ENCODE peak calls at places on chromosome X, in eight cellular contexts. One of them, this sample, is unnamed.

GRCh38 chrX:9324676-9325075 is 140.2 kb upstream of the TBL1X start:
- DNase-seq in body of pancreas: no peak
- DNase-seq in uterus: no peak
- DNase-seq in glutamatergic neuron: no peak
- DNase-seq in lower leg skin: no peak
- DNase-seq in H9: no peak
- DNase-seq in GM10248: no peak
- DNase-seq in fibroblast of the aortic adventitia: no peak
- DNase-seq in this sample: no peak

GRCh38 chrX:120213438-120214265 is 37.0 kb upstream of the ZBTB33 start:
- DNase-seq in glutamatergic neuron: peak; percentile 59
- DNase-seq in uterus: peak; percentile 48
- DNase-seq in H9: peak; percentile 69
- DNase-seq in GM10248: peak; percentile 57
- DNase-seq in fibroblast of the aortic adventitia: peak; percentile 64
- DNase-seq in lower leg skin: no peak
- DNase-seq in body of pancreas: peak; percentile 58
- DNase-seq in this sample: peak; percentile 62

GRCh38 chrX:20217279-20217678 is 49.4 kb downstream of the RPS6KA3 start:
- DNase-seq in lower leg skin: no peak
- DNase-seq in GM10248: no peak
- DNase-seq in uterus: no peak
- DNase-seq in glutamatergic neuron: no peak
- DNase-seq in body of pancreas: no peak
- DNase-seq in H9: no peak
- DNase-seq in fibroblast of the aortic adventitia: peak; percentile 80
- DNase-seq in this sample: no peak

GRCh38 chrX:85627363-85627762 is 247.9 kb upstream of the POF1B start:
- DNase-seq in fibroblast of the aortic adventitia: peak; percentile 2
- DNase-seq in H9: no peak
- DNase-seq in glutamatergic neuron: no peak
- DNase-seq in GM10248: no peak
- DNase-seq in lower leg skin: no peak
- DNase-seq in body of pancreas: no peak
- DNase-seq in uterus: no peak
- DNase-seq in this sample: no peak

GRCh38 chrX:112877771-112878173 is 37.1 kb upstream of the AMOT start:
- DNase-seq in GM10248: no peak
- DNase-seq in uterus: no peak
- DNase-seq in glutamatergic neuron: no peak
- DNase-seq in H9: no peak
- DNase-seq in fibroblast of the aortic adventitia: no peak
- DNase-seq in body of pancreas: no peak
- DNase-seq in lower leg skin: no peak
- DNase-seq in this sample: no peak

GRCh38 chrX:153878969-153879653 is 6.9 kb downstream of the L1CAM start:
- DNase-seq in glutamatergic neuron: peak; percentile 73
- DNase-seq in body of pancreas: no peak
- DNase-seq in lower leg skin: no peak
- DNase-seq in H9: peak; percentile 61
- DNase-seq in fibroblast of the aortic adventitia: no peak
- DNase-seq in uterus: no peak
- DNase-seq in GM10248: peak; percentile 52
- DNase-seq in this sample: no peak

GRCh38 chrX:155056471-155056870 is 14.5 kb downstream of the CMC4 start:
- DNase-seq in GM10248: no peak
- DNase-seq in glutamatergic neuron: no peak
- DNase-seq in lower leg skin: no peak
- DNase-seq in body of pancreas: no peak
- DNase-seq in fibroblast of the aortic adventitia: no peak
- DNase-seq in uterus: no peak
- DNase-seq in H9: no peak
- DNase-seq in this sample: no peak

GRCh38 chrX:115393271-115393670 is 103.8 kb downstream of the LUZP4 start:
- DNase-seq in H9: no peak
- DNase-seq in body of pancreas: no peak
- DNase-seq in GM10248: no peak
- DNase-seq in fibroblast of the aortic adventitia: peak; percentile 90
- DNase-seq in uterus: no peak
- DNase-seq in lower leg skin: no peak
- DNase-seq in glutamatergic neuron: no peak
- DNase-seq in this sample: peak; percentile 6

GRCh38 chrX:126552313-126553022 is at the start of gene DCAF12L1:
- DNase-seq in body of pancreas: no peak
- DNase-seq in lower leg skin: no peak
- DNase-seq in GM10248: no peak
- DNase-seq in fibroblast of the aortic adventitia: no peak
- DNase-seq in glutamatergic neuron: peak; percentile 45
- DNase-seq in uterus: no peak
- DNase-seq in H9: peak; percentile 75
- DNase-seq in this sample: no peak

GRCh38 chrX:19194285-19195242 is 72.3 kb upstream of the ADGRG2 start:
- DNase-seq in lower leg skin: no peak
- DNase-seq in H9: no peak
- DNase-seq in GM10248: no peak
- DNase-seq in glutamatergic neuron: no peak
- DNase-seq in fibroblast of the aortic adventitia: no peak
- DNase-seq in uterus: no peak
- DNase-seq in body of pancreas: no peak
- DNase-seq in this sample: peak; percentile 6

GRCh38 chrX:21813612-21814368 is 25.6 kb upstream of the MBTPS2 start:
- DNase-seq in lower leg skin: no peak
- DNase-seq in uterus: no peak
- DNase-seq in glutamatergic neuron: no peak
- DNase-seq in body of pancreas: no peak
- DNase-seq in fibroblast of the aortic adventitia: no peak
- DNase-seq in H9: no peak
- DNase-seq in GM10248: no peak
- DNase-seq in this sample: no peak

GRCh38 chrX:130631011-130631410 is 229.2 kb downstream of the RBMX2 start:
- DNase-seq in GM10248: no peak
- DNase-seq in uterus: no peak
- DNase-seq in glutamatergic neuron: no peak
- DNase-seq in body of pancreas: no peak
- DNase-seq in H9: no peak
- DNase-seq in fibroblast of the aortic adventitia: no peak
- DNase-seq in lower leg skin: no peak
- DNase-seq in this sample: no peak

GRCh38 chrX:117751155-117751554 is 365.5 kb downstream of the KLHL13 start:
- DNase-seq in body of pancreas: no peak
- DNase-seq in uterus: no peak
- DNase-seq in lower leg skin: no peak
- DNase-seq in GM10248: no peak
- DNase-seq in H9: no peak
- DNase-seq in glutamatergic neuron: no peak
- DNase-seq in fibroblast of the aortic adventitia: no peak
- DNase-seq in this sample: no peak

GRCh38 chrX:24607616-24608015 is 39.5 kb downstream of the PCYT1B start:
- DNase-seq in H9: no peak
- DNase-seq in uterus: no peak
- DNase-seq in glutamatergic neuron: no peak
- DNase-seq in body of pancreas: no peak
- DNase-seq in GM10248: no peak
- DNase-seq in fibroblast of the aortic adventitia: no peak
- DNase-seq in lower leg skin: no peak
- DNase-seq in this sample: no peak

DNA sequence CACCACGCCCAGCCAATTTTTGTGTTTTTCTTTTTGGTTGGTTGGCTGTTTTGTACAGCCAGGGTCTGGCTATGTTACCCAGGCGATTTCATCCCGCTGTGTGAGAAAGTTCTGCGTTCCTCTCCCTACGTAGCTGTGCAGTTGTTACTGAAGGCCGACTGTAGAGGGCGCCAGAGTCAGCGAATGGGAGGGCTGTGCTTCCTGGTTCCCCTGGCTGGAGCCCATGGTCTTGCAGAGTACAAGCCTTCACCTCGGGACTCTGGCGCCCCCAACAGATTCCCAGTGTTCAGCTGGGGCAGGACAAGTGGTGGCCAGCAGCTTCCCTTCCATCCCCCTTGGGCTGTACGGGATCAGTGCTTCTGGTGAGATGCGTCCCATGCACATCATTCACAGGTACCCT is 5.6 kb upstream of the CT45A1 start:
- DNase-seq in lower leg skin: no peak
- DNase-seq in body of pancreas: no peak
- DNase-seq in fibroblast of the aortic adventitia: no peak
- DNase-seq in H9: peak; percentile 64
- DNase-seq in glutamatergic neuron: peak; percentile 61
- DNase-seq in GM10248: peak; percentile 30
- DNase-seq in uterus: no peak
- DNase-seq in this sample: peak; percentile 9
- TF ChIP-seq CTCF in lower leg skin: no peak
- TF ChIP-seq CTCF in body of pancreas: peak; percentile 2
- TF ChIP-seq CTCF in fibroblast of the aortic adventitia: no peak
- TF ChIP-seq CTCF in H9: peak; percentile 45
- TF ChIP-seq CTCF in glutamatergic neuron: peak; percentile 36
- TF ChIP-seq CTCF in GM10248: peak; percentile 26
- TF ChIP-seq CTCF in uterus: no peak
- TF ChIP-seq CTCF in this sample: no peak

DNA sequence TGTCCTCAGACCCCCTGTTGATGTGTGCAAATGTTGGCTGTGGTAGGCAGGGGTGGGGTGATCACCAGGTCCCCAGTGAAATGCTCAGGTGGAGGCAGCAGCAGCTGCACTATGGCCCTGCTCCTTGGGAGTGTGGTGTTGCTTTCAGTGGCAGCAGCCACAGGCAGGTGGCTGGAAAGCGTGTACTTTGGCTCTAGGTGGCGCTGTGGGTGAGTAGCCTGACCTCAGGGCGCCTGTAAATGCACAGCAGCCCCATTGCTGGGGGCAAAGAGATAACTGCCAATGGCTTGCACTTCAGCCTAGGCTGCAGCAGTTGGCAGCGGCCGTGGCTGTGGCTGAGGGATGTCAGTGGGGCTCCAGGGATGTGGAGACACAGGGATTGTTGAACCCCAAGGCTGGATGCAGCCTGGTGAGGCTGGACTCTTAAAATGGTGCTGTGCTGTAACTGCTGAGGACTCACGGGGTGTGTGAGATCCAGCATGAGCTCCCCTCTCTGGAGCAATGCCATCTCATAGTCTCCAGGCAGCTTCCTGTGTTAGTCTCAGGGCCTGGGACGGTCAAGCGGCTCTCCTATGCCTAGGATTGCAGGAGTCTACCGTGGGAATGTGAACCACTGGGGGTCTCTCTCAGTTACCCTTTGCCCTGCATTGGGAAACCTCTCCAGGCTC is 421.7 kb upstream of the HTR2C start:
- DNase-seq in fibroblast of the aortic adventitia: no peak
- DNase-seq in H9: peak; percentile 88
- DNase-seq in uterus: no peak
- DNase-seq in lower leg skin: no peak
- DNase-seq in GM10248: no peak
- DNase-seq in body of pancreas: no peak
- DNase-seq in glutamatergic neuron: peak; percentile 26
- DNase-seq in this sample: peak; percentile 0
- TF ChIP-seq CTCF in fibroblast of the aortic adventitia: no peak
- TF ChIP-seq CTCF in H9: peak; percentile 87
- TF ChIP-seq CTCF in uterus: no peak
- TF ChIP-seq CTCF in lower leg skin: no peak
- TF ChIP-seq CTCF in GM10248: no peak
- TF ChIP-seq CTCF in body of pancreas: no peak
- TF ChIP-seq CTCF in glutamatergic neuron: no peak
- TF ChIP-seq CTCF in this sample: no peak

DNA sequence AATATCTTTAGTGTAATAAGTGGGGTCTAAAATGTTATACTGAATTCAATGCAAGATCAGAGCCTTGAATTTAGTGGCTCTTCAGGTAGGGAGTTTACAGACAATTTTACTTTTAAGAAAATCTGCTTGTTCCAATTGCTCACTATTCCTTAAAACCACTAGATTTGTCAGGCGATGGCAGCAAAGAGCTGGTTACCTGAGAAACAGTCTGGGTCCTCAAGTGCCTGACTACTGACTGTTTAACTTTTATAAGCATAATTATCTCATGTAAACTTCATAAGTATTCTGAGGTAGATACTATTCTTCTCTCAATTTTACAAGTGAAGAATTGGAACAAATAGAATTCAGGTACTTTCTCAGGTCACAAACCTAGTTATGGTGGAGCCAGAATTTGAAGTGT is 84.3 kb downstream of the RRAGB start:
- DNase-seq in uterus: no peak
- DNase-seq in body of pancreas: no peak
- DNase-seq in glutamatergic neuron: no peak
- DNase-seq in fibroblast of the aortic adventitia: no peak
- DNase-seq in H9: no peak
- DNase-seq in lower leg skin: no peak
- DNase-seq in GM10248: no peak
- DNase-seq in this sample: no peak
- TF ChIP-seq CTCF in uterus: no peak
- TF ChIP-seq CTCF in body of pancreas: no peak
- TF ChIP-seq CTCF in glutamatergic neuron: no peak
- TF ChIP-seq CTCF in fibroblast of the aortic adventitia: no peak
- TF ChIP-seq CTCF in H9: peak; percentile 27
- TF ChIP-seq CTCF in lower leg skin: no peak
- TF ChIP-seq CTCF in GM10248: no peak
- TF ChIP-seq CTCF in this sample: no peak

GRCh38 chrX:105150557-105150956 is 69.9 kb downstream of the TEX13A start:
- DNase-seq in fibroblast of the aortic adventitia: no peak
- DNase-seq in H9: no peak
- DNase-seq in uterus: no peak
- DNase-seq in lower leg skin: no peak
- DNase-seq in glutamatergic neuron: no peak
- DNase-seq in GM10248: no peak
- DNase-seq in body of pancreas: no peak
- DNase-seq in this sample: no peak
- TF ChIP-seq CTCF in fibroblast of the aortic adventitia: no peak
- TF ChIP-seq CTCF in H9: no peak
- TF ChIP-seq CTCF in uterus: no peak
- TF ChIP-seq CTCF in lower leg skin: no peak
- TF ChIP-seq CTCF in glutamatergic neuron: no peak
- TF ChIP-seq CTCF in GM10248: no peak
- TF ChIP-seq CTCF in body of pancreas: no peak
- TF ChIP-seq CTCF in this sample: no peak

DNA sequence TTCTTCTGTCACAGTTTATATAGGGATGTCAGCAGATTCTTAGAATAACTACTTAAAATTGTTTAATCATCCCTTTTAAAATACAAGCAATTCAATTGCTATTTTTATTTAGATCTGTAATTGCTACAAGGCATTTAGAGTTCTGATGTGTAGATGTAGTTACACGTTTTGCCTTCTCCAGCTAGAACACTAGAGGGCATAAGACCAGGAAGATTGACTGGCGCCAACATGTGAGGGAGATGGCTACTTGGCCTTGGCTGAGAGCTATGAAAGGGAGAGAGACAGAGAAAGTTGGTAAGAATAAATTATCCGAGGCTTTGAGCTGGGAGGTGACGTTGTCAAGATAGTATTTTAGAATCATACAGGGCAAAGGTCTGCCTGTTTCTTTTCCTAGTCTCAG is 563.7 kb upstream of the PRKX start:
- DNase-seq in fibroblast of the aortic adventitia: no peak
- DNase-seq in H9: no peak
- DNase-seq in glutamatergic neuron: no peak
- DNase-seq in lower leg skin: no peak
- DNase-seq in GM10248: no peak
- DNase-seq in body of pancreas: no peak
- DNase-seq in uterus: no peak
- DNase-seq in this sample: no peak
- TF ChIP-seq CTCF in fibroblast of the aortic adventitia: no peak
- TF ChIP-seq CTCF in H9: peak; percentile 66
- TF ChIP-seq CTCF in glutamatergic neuron: no peak
- TF ChIP-seq CTCF in lower leg skin: no peak
- TF ChIP-seq CTCF in GM10248: no peak
- TF ChIP-seq CTCF in body of pancreas: no peak
- TF ChIP-seq CTCF in uterus: no peak
- TF ChIP-seq CTCF in this sample: peak; percentile 16

GRCh38 chrX:41481264-41482109 is 34.3 kb downstream of the NYX start:
- DNase-seq in H9: peak; percentile 76
- DNase-seq in fibroblast of the aortic adventitia: peak; percentile 5
- DNase-seq in uterus: no peak
- DNase-seq in glutamatergic neuron: no peak
- DNase-seq in lower leg skin: no peak
- DNase-seq in body of pancreas: no peak
- DNase-seq in GM10248: peak; percentile 50
- DNase-seq in this sample: no peak
- TF ChIP-seq CTCF in H9: peak; percentile 73
- TF ChIP-seq CTCF in fibroblast of the aortic adventitia: peak; percentile 41
- TF ChIP-seq CTCF in uterus: no peak
- TF ChIP-seq CTCF in glutamatergic neuron: no peak
- TF ChIP-seq CTCF in lower leg skin: no peak
- TF ChIP-seq CTCF in body of pancreas: no peak
- TF ChIP-seq CTCF in GM10248: peak; percentile 54
- TF ChIP-seq CTCF in this sample: no peak

This sample was measured in Calu3.